ENCODE peak calls at places on chromosomes 16 and 17, in eight cellular contexts. J is neural progenitor cell; G is left colon; Y is NCI-H1694 treated with DMSO at 0.1 percent for 48 hours; U is naive thymus-derived CD8-positive, alpha-beta T cell; K is kidney tubule cell; M is NCI-H446; I is B cell. V is an unnamed sample.

GRCh38 chr17:44363613-44364159 is at the start of gene FAM171A2:
- DNase-seq in J (peak), I (no peak), U (peak), G (no peak), Y (peak), K (peak), M (peak), V (peak)

GRCh38 chr16:87581867-87582220 is 20.5 kb upstream of the JPH3 start:
- DNase-seq in Y (no peak), G (peak), M (peak), K (peak), U (no peak), J (no peak), I (no peak), V (no peak)

GRCh38 chr16:89020068-89020924 is 43.3 kb upstream of the CBFA2T3 start:
- DNase-seq in I (no peak), K (no peak), U (no peak), G (no peak), Y (no peak), J (no peak), M (no peak), V (no peak)

GRCh38 chr16:66409156-66409555 is 17.9 kb upstream of the BEAN1 start:
- DNase-seq in Y (no peak), M (no peak), K (peak), U (no peak), J (no peak), G (no peak), I (no peak), V (no peak)

GRCh38 chr16:59573528-59574271 is 839.6 kb upstream of the GOT2 start:
- DNase-seq in I (no peak), Y (no peak), K (no peak), J (no peak), M (no peak), U (no peak), G (no peak), V (no peak)

GRCh38 chr17:14553847-14554246 is 253.0 kb downstream of the HS3ST3B1 start:
- DNase-seq in J (no peak), K (no peak), M (no peak), I (no peak), Y (no peak), U (no peak), G (no peak), V (no peak)

GRCh38 chr17:8384801-8385335 is 1.9 kb upstream of the RPL26 start:
- DNase-seq in G (no peak), K (peak), J (peak), U (no peak), M (no peak), I (no peak), Y (no peak), V (no peak)

GRCh38 chr16:5865231-5865630 is 767.6 kb upstream of the EEF2KMT start:
- DNase-seq in M (no peak), G (no peak), Y (no peak), U (no peak), J (no peak), K (peak), I (no peak), V (no peak)

GRCh38 chr16:47643610-47644009 is 182.5 kb downstream of the PHKB start:
- DNase-seq in J (no peak), G (no peak), I (no peak), U (no peak), M (no peak), K (no peak), Y (no peak), V (no peak)

GRCh38 chr17:58391302-58391984 is 25.9 kb downstream of the RNF43 start:
- DNase-seq in K (peak), J (no peak), U (no peak), I (no peak), M (no peak), Y (no peak), G (peak), V (no peak)

GRCh38 chr17:61551255-61551742 is 39.7 kb downstream of the NACA2 start:
- DNase-seq in I (no peak), K (peak), M (peak), U (no peak), Y (peak), G (no peak), J (peak), V (peak)

GRCh38 chr16:9567674-9568073 is 476.2 kb downstream of the HAPSTR1 start:
- DNase-seq in I (no peak), K (no peak), M (no peak), U (no peak), Y (no peak), J (no peak), G (no peak), V (no peak)

GRCh38 chr16:71630808-71631207 is 4.8 kb downstream of the MARVELD3 start:
- DNase-seq in I (no peak), U (no peak), J (no peak), Y (no peak), M (no peak), K (peak), G (no peak), V (no peak)

V was measured in germinal center.